ENCODE peak calls at places on chromosomes 1 and 21, in seven cellular contexts. U is RCC 7860; Y is EL; I is stimulated activated naive CD4-positive, alpha-beta T cell treated with Interleukin-2 at 50 U/mL for 16 hours; G is cardiac muscle cell; E is T-helper 17 cell; V is CD4-positive, alpha-beta T cell. M is an unnamed sample.

GRCh38 chr21:30482130-30482529 is 2.0 kb upstream of the KRTAP19-1 start:
- DNase-seq in U (no peak), Y (no peak), I (no peak), G (no peak), E (no peak), V (no peak), M (no peak)

GRCh38 chr1:160639652-160640051 is 7.2 kb downstream of the SLAMF1 start:
- DNase-seq in U (no peak), Y (peak; percentile 44), I (no peak), G (peak; percentile 53), E (no peak), V (no peak), M (no peak)

GRCh38 chr1:109630081-109630880 is 10.6 kb downstream of the AMPD2 start:
- DNase-seq in U (no peak), Y (no peak), I (peak; percentile 34), G (no peak), E (no peak), V (no peak), M (no peak)

GRCh38 chr1:212465311-212465710 is 32.6 kb downstream of the NENF start:
- DNase-seq in U (no peak), Y (no peak), I (no peak), G (no peak), E (no peak), V (no peak), M (no peak)

GRCh38 chr1:181113061-181113695 is 24.7 kb downstream of the IER5 start:
- DNase-seq in U (peak; percentile 46), Y (peak; percentile 78), I (no peak), G (peak; percentile 34), E (no peak), V (no peak), M (no peak)

GRCh38 chr1:32759997-32760623 is 57.0 kb downstream of the YARS1 start:
- DNase-seq in U (peak; percentile 90), Y (peak; percentile 34), I (no peak), G (peak; percentile 67), E (no peak), V (no peak), M (no peak)

GRCh38 chr21:43720539-43721224 is 1.8 kb downstream of the PDXK start:
- DNase-seq in U (no peak), Y (no peak), I (no peak), G (no peak), E (no peak), V (no peak), M (no peak)

GRCh38 chr1:222955964-222956363 is 141.1 kb downstream of the DISP1 start:
- DNase-seq in U (no peak), Y (no peak), I (no peak), G (no peak), E (no peak), V (no peak), M (no peak)

GRCh38 chr1:147073062-147073432 is 99.2 kb downstream of the PRKAB2 start:
- DNase-seq in U (no peak), Y (no peak), I (no peak), G (no peak), E (no peak), V (no peak), M (no peak)

GRCh38 chr1:231626951-231627614 is 493 bp downstream of the DISC1 start:
- DNase-seq in U (no peak), Y (peak; percentile 71), I (peak; percentile 24), G (peak; percentile 55), E (peak; percentile 19), V (peak; percentile 21), M (peak; percentile 29)

GRCh38 chr1:94805912-94806311 is 14.2 kb upstream of the SLC44A3 start:
- DNase-seq in U (peak; percentile 24), Y (peak; percentile 67), I (no peak), G (peak; percentile 78), E (peak; percentile 16), V (peak; percentile 26), M (peak; percentile 55)

GRCh38 chr1:23211955-23212354 is 5.3 kb downstream of the HTR1D start:
- DNase-seq in U (no peak), Y (no peak), I (no peak), G (no peak), E (no peak), V (no peak), M (no peak)

GRCh38 chr21:45508607-45509565 is 33.4 kb downstream of the SLC19A1 start:
- DNase-seq in U (no peak), Y (no peak), I (no peak), G (no peak), E (no peak), V (no peak), M (no peak)

GRCh38 chr1:234772345-234773147 is 162.6 kb upstream of the IRF2BP2 start:
- DNase-seq in U (peak; percentile 99), Y (peak; percentile 100), I (peak; percentile 86), G (peak; percentile 98), E (peak; percentile 69), V (peak; percentile 86), M (peak; percentile 42)

GRCh38 chr1:23101101-23101827 is 67.4 kb downstream of the LUZP1 start:
- DNase-seq in U (peak; percentile 33), Y (peak; percentile 58), I (no peak), G (no peak), E (no peak), V (no peak), M (no peak)

GRCh38 chr1:170448661-170449158 is 83.3 kb upstream of the GORAB start:
- DNase-seq in U (no peak), Y (no peak), I (no peak), G (no peak), E (no peak), V (no peak), M (no peak)

GRCh38 chr1:79129914-79130313 is 123.4 kb upstream of the ADGRL4 start:
- DNase-seq in U (no peak), Y (no peak), I (no peak), G (no peak), E (no peak), V (no peak), M (no peak)

GRCh38 chr1:167934407-167935251 is 1.9 kb upstream of the DCAF6 start:
- DNase-seq in U (no peak), Y (no peak), I (no peak), G (peak; percentile 48), E (no peak), V (no peak), M (no peak)

GRCh38 chr1:156476501-156477298 is 23.9 kb downstream of the MEF2D start:
- DNase-seq in U (peak; percentile 54), Y (peak; percentile 81), I (no peak), G (peak; percentile 62), E (no peak), V (no peak), M (no peak)

GRCh38 chr1:13623021-13623637 is 39.5 kb downstream of the PDPN start:
- DNase-seq in U (no peak), Y (no peak), I (no peak), G (peak; percentile 61), E (no peak), V (no peak), M (no peak)

GRCh38 chr1:53135735-53136114 is 6.7 kb downstream of the SLC1A7 start:
- DNase-seq in U (peak; percentile 78), Y (peak; percentile 86), I (no peak), G (peak; percentile 86), E (no peak), V (no peak), M (no peak)

GRCh38 chr1:215292906-215293305 is 210.4 kb downstream of the KCNK2 start:
- DNase-seq in U (no peak), Y (no peak), I (no peak), G (no peak), E (no peak), V (no peak), M (no peak)

GRCh38 chr21:46329796-46330195 is 5.8 kb downstream of the PCNT start:
- DNase-seq in U (no peak), Y (no peak), I (no peak), G (no peak), E (no peak), V (no peak), M (no peak)

GRCh38 chr1:219269171-219269570 is 95.5 kb downstream of the LYPLAL1 start:
- DNase-seq in U (no peak), Y (no peak), I (no peak), G (no peak), E (no peak), V (no peak), M (no peak)

GRCh38 chr1:226406401-226406881 is 1.5 kb downstream of the PARP1 start:
- DNase-seq in U (peak; percentile 48), Y (peak; percentile 51), I (no peak), G (no peak), E (no peak), V (no peak), M (no peak)

GRCh38 chr1:156627313-156627880 is 8.2 kb downstream of the HAPLN2 start:
- DNase-seq in U (peak; percentile 29), Y (peak; percentile 53), I (peak; percentile 10), G (peak; percentile 47), E (no peak), V (peak; percentile 24), M (no peak)

GRCh38 chr1:25223471-25223870 is 8.8 kb downstream of the SYF2 start:
- DNase-seq in U (no peak), Y (peak; percentile 49), I (no peak), G (no peak), E (no peak), V (no peak), M (no peak)

M was measured in memory B cell.